ENCODE peak calls at places on chromosome 14, in ten cellular contexts. E is stimulated activated CD4-positive, alpha-beta T cell treated with anti-CD3 and anti-CD28 coated beads, Interleukin-4, amount 100 ng/mL, for 48 hours; P is activated T-helper 1 cell treated with Interleukin-2 at 50 U/mL for 16 hours; S is T47D; Q is SHP77; A is HS-27A; U is Daoy; X is activated CD4-positive, CD25-positive, alpha-beta regulatory T cell; V is suprapubic skin; W is HT-29. F is an unnamed sample.

GRCh38 chr14:92670177-92670576 is 78.2 kb downstream of the LGMN start:
- DNase-seq in E (no peak), P (no peak), S (no peak), Q (no peak), A (no peak), U (peak; percentile 76), X (no peak), V (no peak), W (no peak), F (peak; percentile 91)

GRCh38 chr14:21191809-21192446 is 36.1 kb upstream of the OR5AU1 start:
- DNase-seq in E (peak; percentile 52), P (peak; percentile 52), S (peak; percentile 76), Q (peak; percentile 96), A (no peak), U (peak; percentile 80), X (peak; percentile 26), V (peak; percentile 68), W (no peak), F (peak; percentile 86)

GRCh38 chr14:99268776-99269510 is 3.1 kb downstream of the BCL11B start:
- DNase-seq in E (no peak), P (no peak), S (no peak), Q (no peak), A (no peak), U (no peak), X (no peak), V (peak; percentile 56), W (no peak), F (peak; percentile 10)

GRCh38 chr14:28264306-28264705 is 502.3 kb upstream of the FOXG1 start:
- DNase-seq in E (no peak), P (no peak), S (peak; percentile 22), Q (peak; percentile 8), A (no peak), U (peak; percentile 48), X (no peak), V (no peak), W (no peak), F (no peak)

GRCh38 chr14:74611672-74612345 is at the start of gene LTBP2:
- DNase-seq in E (peak; percentile 8), P (no peak), S (peak; percentile 14), Q (no peak), A (no peak), U (peak; percentile 54), X (no peak), V (no peak), W (no peak), F (no peak)

GRCh38 chr14:103625361-103626095 is 3.5 kb upstream of the KLC1 start:
- DNase-seq in E (no peak), P (peak; percentile 17), S (no peak), Q (peak; percentile 22), A (no peak), U (peak; percentile 20), X (no peak), V (no peak), W (no peak), F (no peak)

GRCh38 chr14:105939810-105940508 is 413.6 kb downstream of the TMEM121 start:
- DNase-seq in E (no peak), P (no peak), S (no peak), Q (no peak), A (no peak), U (no peak), X (no peak), V (peak; percentile 30), W (no peak), F (no peak)

GRCh38 chr14:40762177-40762576 is 844.5 kb upstream of the LRFN5 start:
- DNase-seq in E (no peak), P (no peak), S (no peak), Q (no peak), A (no peak), U (no peak), X (no peak), V (no peak), W (no peak), F (no peak)

GRCh38 chr14:54786816-54787215 is 115.8 kb downstream of the GCH1 start:
- DNase-seq in E (no peak), P (no peak), S (no peak), Q (no peak), A (no peak), U (no peak), X (no peak), V (no peak), W (no peak), F (no peak)

GRCh38 chr14:69554500-69554899 is 20.2 kb downstream of the CCDC177 start:
- DNase-seq in E (no peak), P (no peak), S (no peak), Q (no peak), A (no peak), U (no peak), X (no peak), V (no peak), W (no peak), F (no peak)

GRCh38 chr14:105842105-105842504 is 315.7 kb downstream of the TMEM121 start:
- DNase-seq in E (no peak), P (no peak), S (no peak), Q (no peak), A (no peak), U (no peak), X (no peak), V (no peak), W (no peak), F (no peak)

GRCh38 chr14:43793579-43793978 is 713.5 kb downstream of the FSCB start:
- DNase-seq in E (no peak), P (no peak), S (peak; percentile 70), Q (no peak), A (no peak), U (no peak), X (no peak), V (no peak), W (no peak), F (no peak)

GRCh38 chr14:37623971-37624370 is 28.5 kb downstream of the TTC6 start:
- DNase-seq in E (no peak), P (no peak), S (no peak), Q (no peak), A (no peak), U (peak; percentile 68), X (no peak), V (no peak), W (no peak), F (no peak)

GRCh38 chr14:23566112-23566781 is 1.3 kb downstream of the AP1G2 start:
- DNase-seq in E (no peak), P (no peak), S (no peak), Q (no peak), A (no peak), U (no peak), X (no peak), V (peak; percentile 57), W (no peak), F (no peak)

GRCh38 chr14:94056579-94057308 is 24.3 kb downstream of the DDX24 start:
- DNase-seq in E (no peak), P (no peak), S (no peak), Q (no peak), A (no peak), U (no peak), X (no peak), V (no peak), W (no peak), F (no peak)

GRCh38 chr14:92619671-92620437 is 106.3 kb downstream of the RIN3 start:
- DNase-seq in E (no peak), P (no peak), S (peak; percentile 31), Q (no peak), A (no peak), U (no peak), X (no peak), V (no peak), W (no peak), F (no peak)

GRCh38 chr14:68279437-68279720 is 459.8 kb downstream of the RAD51B start:
- DNase-seq in E (no peak), P (no peak), S (no peak), Q (no peak), A (no peak), U (no peak), X (no peak), V (no peak), W (no peak), F (no peak)

GRCh38 chr14:103746706-103747105 is 31.1 kb downstream of the ZFYVE21 start:
- DNase-seq in E (no peak), P (no peak), S (no peak), Q (no peak), A (no peak), U (peak; percentile 78), X (no peak), V (no peak), W (no peak), F (no peak)

GRCh38 chr14:67265131-67265530 is 23.9 kb downstream of the PALS1 start:
- DNase-seq in E (no peak), P (no peak), S (no peak), Q (no peak), A (peak; percentile 31), U (peak; percentile 40), X (no peak), V (no peak), W (no peak), F (no peak)

GRCh38 chr14:59622641-59623040 is 46.0 kb upstream of the CCDC175 start:
- DNase-seq in E (no peak), P (no peak), S (no peak), Q (no peak), A (no peak), U (no peak), X (no peak), V (no peak), W (no peak), F (no peak)

GRCh38 chr14:31510222-31510621 is 22.4 kb upstream of the GPR33 start:
- DNase-seq in E (no peak), P (no peak), S (peak; percentile 52), Q (peak; percentile 33), A (no peak), U (no peak), X (no peak), V (no peak), W (peak; percentile 48), F (peak; percentile 11)

GRCh38 chr14:98227000-98227726 is 1044.8 kb downstream of the BCL11B start:
- DNase-seq in E (peak; percentile 51), P (no peak), S (no peak), Q (no peak), A (no peak), U (no peak), X (peak; percentile 26), V (no peak), W (no peak), F (no peak)

GRCh38 chr14:87745507-87746118 is 247.4 kb downstream of the GALC start:
- DNase-seq in E (peak; percentile 3), P (no peak), S (peak; percentile 59), Q (no peak), A (no peak), U (peak; percentile 31), X (no peak), V (no peak), W (peak; percentile 30), F (no peak)

GRCh38 chr14:95045255-95045701 is 112.1 kb downstream of the DICER1 start:
- DNase-seq in E (no peak), P (no peak), S (no peak), Q (no peak), A (no peak), U (no peak), X (no peak), V (no peak), W (no peak), F (no peak)

GRCh38 chr14:77087631-77088030 is 10.4 kb upstream of the CIPC start:
- DNase-seq in E (no peak), P (no peak), S (no peak), Q (no peak), A (no peak), U (no peak), X (no peak), V (no peak), W (peak; percentile 6), F (no peak)

GRCh38 chr14:72715215-72715909 is 178.5 kb downstream of the DPF3 start:
- DNase-seq in E (no peak), P (no peak), S (no peak), Q (no peak), A (no peak), U (peak; percentile 32), X (no peak), V (no peak), W (no peak), F (no peak)

GRCh38 chr14:92982941-92983340 is 60.0 kb downstream of the CHGA start:
- DNase-seq in E (no peak), P (no peak), S (no peak), Q (no peak), A (no peak), U (peak; percentile 25), X (no peak), V (no peak), W (no peak), F (no peak)

GRCh38 chr14:24155100-24155499 is 6.0 kb upstream of the IRF9 start:
- DNase-seq in E (no peak), P (no peak), S (no peak), Q (no peak), A (no peak), U (no peak), X (no peak), V (no peak), W (no peak), F (no peak)